ENCODE peak calls at places on chromosomes 11 and 22, in four cellular contexts. S is hepatocyte, Y is bronchial epithelial cell, D is GM06990. C is an unnamed sample.

GRCh38 chr11:43942651-43943356 is 367 bp downstream of the C11orf96 start:
- DNase-seq in S (peak; percentile 33), D (peak; percentile 30), Y (no peak), C (no peak)

GRCh38 chr11:2097356-2097997 is 41.7 kb downstream of the IGF2 start:
- DNase-seq in S (peak; percentile 79), D (no peak), Y (peak; percentile 72), C (no peak)

GRCh38 chr11:13955971-13956421 is 6.5 kb upstream of the SPON1 start:
- DNase-seq in D (peak; percentile 6), S (peak; percentile 79), Y (peak; percentile 55), C (no peak)

GRCh38 chr22:32618461-32619140 is 144.0 kb downstream of the FBXO7 start:
- DNase-seq in D (no peak), Y (no peak), S (no peak), C (no peak)

GRCh38 chr11:122046846-122047245 is 69.2 kb downstream of the BLID start:
- DNase-seq in D (no peak), Y (peak; percentile 66), S (no peak), C (no peak)

GRCh38 chr22:29265929-29266328 is 1.9 kb downstream of the RHBDD3 start:
- DNase-seq in S (no peak), Y (no peak), D (no peak), C (no peak)

GRCh38 chr22:37202706-37203105 is 9.6 kb downstream of the SSTR3 start:
- DNase-seq in D (no peak), S (no peak), Y (no peak), C (no peak)

GRCh38 chr11:113556036-113556435 is 80.8 kb upstream of the DRD2 start:
- DNase-seq in Y (no peak), S (no peak), D (no peak), C (no peak)

GRCh38 chr11:35917676-35918075 is 26.2 kb upstream of the LDLRAD3 start:
- DNase-seq in Y (no peak), S (no peak), D (no peak), C (no peak)

GRCh38 chr11:64001552-64002427 is 15.6 kb downstream of the OTUB1 start:
- DNase-seq in Y (no peak), S (peak; percentile 49), D (no peak), C (no peak)

GRCh38 chr11:65504671-65505433 is 6.0 kb downstream of the MALAT1 start:
- DNase-seq in D (no peak), Y (peak; percentile 21), S (no peak), C (no peak)

GRCh38 chr11:6197466-6198200 is 1.4 kb upstream of the OR52W1 start:
- DNase-seq in Y (no peak), D (no peak), S (no peak), C (no peak)

GRCh38 chr11:76206327-76207081 is at the start of gene WNT11:
- DNase-seq in S (peak; percentile 82), Y (no peak), D (peak; percentile 48), C (no peak)

GRCh38 chr22:38292694-38293093 is 19.9 kb upstream of the TMEM184B start:
- DNase-seq in S (no peak), Y (no peak), D (no peak), C (no peak)

GRCh38 chr22:26139320-26139719 is 29.9 kb upstream of the SEZ6L start:
- DNase-seq in D (no peak), S (no peak), Y (no peak), C (no peak)

GRCh38 chr11:118274184-118274583 is 10.1 kb upstream of the MPZL2 start:
- DNase-seq in Y (peak; percentile 37), D (no peak), S (no peak), C (no peak)

GRCh38 chr11:12454782-12455181 is 77.4 kb downstream of the PARVA start:
- DNase-seq in Y (peak; percentile 37), D (no peak), S (no peak), C (no peak)

GRCh38 chr11:35540526-35540925 is 15.1 kb upstream of the PAMR1 start:
- DNase-seq in D (no peak), S (no peak), Y (no peak), C (no peak)

GRCh38 chr11:46114378-46114777 is 6.9 kb downstream of the PHF21A start:
- DNase-seq in Y (no peak), D (no peak), S (no peak), C (no peak)

GRCh38 chr22:27228771-27229170 is 571.4 kb downstream of the MIAT start:
- DNase-seq in D (no peak), Y (peak; percentile 29), S (no peak), C (no peak)

GRCh38 chr22:24441406-24442351 is 14.3 kb downstream of the ADORA2A start:
- DNase-seq in D (no peak), S (no peak), Y (no peak), C (no peak)

GRCh38 chr22:46907578-46908215 is 145.2 kb downstream of the TBC1D22A start:
- DNase-seq in Y (no peak), S (no peak), D (no peak), C (no peak)

DNA sequence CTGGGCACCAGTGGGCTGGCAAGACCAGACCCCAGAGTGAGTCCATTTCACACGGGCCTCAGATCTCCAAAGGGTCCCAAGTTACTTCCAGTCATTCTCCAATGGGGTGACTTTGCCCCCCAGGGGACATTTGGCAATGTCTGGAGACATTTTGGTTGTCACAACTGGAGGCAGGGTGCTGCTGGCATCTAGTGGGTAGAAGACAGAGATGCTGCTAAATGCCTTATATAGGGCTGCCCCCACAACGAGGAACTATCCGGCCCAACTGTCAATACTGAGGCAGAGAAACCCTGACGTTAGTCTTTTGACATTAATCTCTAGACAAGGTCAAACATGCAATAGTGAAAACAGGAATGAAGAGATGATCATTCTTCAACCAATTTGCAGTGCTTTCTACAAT is 6.4 kb downstream of the RTN4RL2 start:
- DNase-seq in Y (no peak), S (no peak), D (no peak), C (no peak)
- TF ChIP-seq CTCF in Y (no peak), S (no peak), D (no peak), C (no peak)

GRCh38 chr11:17929171-17929570 is 83.7 kb downstream of the SERGEF start:
- DNase-seq in Y (no peak), S (no peak), D (no peak), C (no peak)

GRCh38 chr11:17932472-17932871 is 80.4 kb downstream of the SERGEF start:
- DNase-seq in S (no peak), D (no peak), Y (no peak), C (no peak)

GRCh38 chr11:17927643-17928343 is 85.1 kb downstream of the SERGEF start:
- DNase-seq in S (peak; percentile 16), D (no peak), Y (no peak), C (no peak)

GRCh38 chr11:17931595-17931994 is 81.3 kb downstream of the SERGEF start:
- DNase-seq in S (no peak), D (no peak), Y (no peak), C (no peak)

GRCh38 chr11:17930544-17931144 is 82.2 kb downstream of the SERGEF start:
- DNase-seq in D (no peak), Y (no peak), S (no peak), C (no peak)
- TF ChIP-seq CTCF in D (peak; percentile 7), Y (no peak), S (no peak), C (no peak)

GRCh38 chr11:94831529-94831928 is 63.4 kb downstream of the AMOTL1 start:
- DNase-seq in Y (no peak), D (no peak), S (no peak), C (no peak)
- TF ChIP-seq CTCF in Y (no peak), D (no peak), S (no peak), C (no peak)

GRCh38 chr11:120431633-120432032 is 79.9 kb upstream of the GRIK4 start:
- DNase-seq in Y (peak; percentile 31), D (no peak), S (peak; percentile 43), C (peak; percentile 44)
- TF ChIP-seq CTCF in Y (peak; percentile 34), D (peak; percentile 11), S (peak; percentile 29), C (peak; percentile 47)

GRCh38 chr11:68663482-68664010 is 20.8 kb upstream of the GAL start:
- DNase-seq in D (no peak), Y (no peak), S (no peak), C (no peak)
- TF ChIP-seq CTCF in D (no peak), Y (no peak), S (no peak), C (no peak)

DNA sequence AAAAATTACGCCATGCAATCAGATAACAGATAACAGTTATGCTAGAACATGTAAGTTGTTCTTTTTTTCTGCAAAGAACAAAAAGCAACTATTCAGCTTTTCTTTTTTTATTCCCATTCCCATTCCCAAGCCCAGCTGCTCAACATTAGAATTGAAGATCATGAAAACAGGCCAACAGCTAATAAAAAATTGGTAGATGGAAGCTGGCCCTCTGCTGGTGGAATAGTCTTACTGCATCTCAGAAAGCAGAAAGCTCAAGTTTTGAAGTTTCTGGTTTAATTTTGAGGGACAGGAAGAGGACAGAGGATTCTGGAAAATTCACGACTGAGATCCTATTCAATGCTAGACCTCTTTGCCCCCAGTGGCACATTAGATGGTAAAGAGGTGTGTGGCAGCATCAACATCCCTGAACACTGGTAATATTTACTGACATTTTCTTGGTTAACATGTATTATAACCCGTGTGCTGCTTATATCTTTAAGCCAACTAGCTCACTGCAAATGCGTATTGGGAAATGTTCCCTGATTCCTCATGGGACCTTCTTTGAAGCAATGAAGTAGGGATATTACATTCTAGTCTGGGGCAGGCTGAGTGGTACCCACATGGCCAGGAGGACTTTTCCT is 591.2 kb downstream of the OPCML start:
- DNase-seq in D (no peak), S (peak; percentile 65), Y (peak; percentile 8), C (no peak)
- TF ChIP-seq CTCF in D (peak; percentile 90), S (peak; percentile 83), Y (peak; percentile 70), C (peak; percentile 91)

GRCh38 chr11:29019960-29020683 is 911.9 kb downstream of the METTL15 start:
- DNase-seq in Y (peak; percentile 50), S (peak; percentile 28), D (no peak), C (no peak)
- TF ChIP-seq CTCF in Y (peak; percentile 49), S (peak; percentile 44), D (no peak), C (peak; percentile 62)

GRCh38 chr11:77233011-77233410 is 68.5 kb downstream of the GDPD4 start:
- DNase-seq in Y (no peak), S (no peak), D (no peak), C (no peak)
- TF ChIP-seq CTCF in Y (no peak), S (no peak), D (no peak), C (no peak)